ENCODE peak calls at places on chromosomes 6 and 20, in four cellular contexts. C is colonic mucosa, D is lung, Z is endothelial cell of umbilical vein. M is an unnamed sample.
A peak's percentile ranks its signal among the peaks of the same experiment; 100 is the strongest.

GRCh38 chr6:21914121-21914973 is 320.8 kb downstream of the SOX4 start:
- DNase-seq in C (peak; percentile 57), D (peak; percentile 77), Z (peak; percentile 84), M (no peak)

GRCh38 chr6:169213814-169214520 is 39.7 kb downstream of the THBS2 start:
- DNase-seq in Z (no peak), D (peak; percentile 28), C (peak; percentile 20), M (peak; percentile 83)

GRCh38 chr6:137223370-137224131 is 4.4 kb upstream of the IFNGR1 start:
- DNase-seq in Z (peak; percentile 92), C (peak; percentile 43), D (peak; percentile 56), M (no peak)

GRCh38 chr6:143139239-143139784 is 78.6 kb downstream of the AIG1 start:
- DNase-seq in Z (no peak), C (no peak), D (no peak), M (no peak)

GRCh38 chr20:51154708-51155690 is 132.1 kb upstream of the KCNG1 start:
- DNase-seq in Z (no peak), C (no peak), D (peak; percentile 11), M (no peak)

GRCh38 chr6:131013495-131013894 is 49.5 kb downstream of the EPB41L2 start:
- DNase-seq in Z (peak; percentile 91), D (no peak), C (no peak), M (no peak)

GRCh38 chr6:1381397-1382330 is 7.7 kb upstream of the FOXF2 start:
- DNase-seq in C (peak; percentile 61), Z (peak; percentile 3), D (no peak), M (peak; percentile 83)

GRCh38 chr6:111566222-111566717 is 39.4 kb downstream of the TRAF3IP2 start:
- DNase-seq in D (no peak), C (no peak), Z (peak; percentile 43), M (no peak)

GRCh38 chr20:47058236-47058635 is 163.6 kb downstream of the EYA2 start:
- DNase-seq in D (no peak), Z (no peak), C (no peak), M (no peak)

GRCh38 chr6:87393026-87393622 is 14.6 kb upstream of the CFAP206 start:
- DNase-seq in D (no peak), Z (peak; percentile 73), C (peak; percentile 29), M (no peak)

GRCh38 chr20:34165246-34165645 is 53.2 kb upstream of the EIF2S2 start:
- DNase-seq in C (no peak), D (no peak), Z (peak; percentile 69), M (no peak)

GRCh38 chr6:25637946-25638345 is 14.1 kb upstream of the SCGN start:
- DNase-seq in C (no peak), D (no peak), Z (no peak), M (no peak)

GRCh38 chr6:159077123-159077522 is 32.3 kb upstream of the TAGAP start:
- DNase-seq in D (no peak), C (peak; percentile 6), Z (no peak), M (no peak)

GRCh38 chr20:5770240-5770986 is 20.2 kb downstream of the SHLD1 start:
- DNase-seq in C (no peak), Z (no peak), D (no peak), M (no peak)

GRCh38 chr6:135830452-135830851 is 21.0 kb upstream of the PDE7B start:
- DNase-seq in Z (no peak), D (no peak), C (no peak), M (no peak)

GRCh38 chr6:127956260-127956888 is 55.5 kb upstream of the THEMIS start:
- DNase-seq in C (no peak), Z (no peak), D (no peak), M (no peak)

GRCh38 chr20:51396365-51396909 is 146.1 kb downstream of the NFATC2 start:
- DNase-seq in C (no peak), D (no peak), Z (no peak), M (peak; percentile 36)

GRCh38 chr20:4574356-4574690 is 147.4 kb upstream of the PRND start:
- DNase-seq in D (no peak), C (no peak), Z (no peak), M (no peak)

GRCh38 chr6:45076217-45076616 is 251.9 kb upstream of the RUNX2 start:
- DNase-seq in C (no peak), Z (no peak), D (no peak), M (no peak)

GRCh38 chr6:12196326-12196936 is 93.7 kb upstream of the EDN1 start:
- DNase-seq in C (no peak), D (no peak), Z (peak; percentile 10), M (no peak)

GRCh38 chr6:137432054-137432545 is 62.1 kb downstream of the OLIG3 start:
- DNase-seq in C (no peak), Z (no peak), D (no peak), M (no peak)

GRCh38 chr6:93017213-93017612 is 402.1 kb downstream of the EPHA7 start:
- DNase-seq in D (no peak), C (no peak), Z (no peak), M (no peak)

GRCh38 chr6:56808871-56809359 is 146.0 kb upstream of the BEND6 start:
- DNase-seq in Z (no peak), C (no peak), D (no peak), M (no peak)

GRCh38 chr6:7742214-7742613 is 16.3 kb downstream of the BMP6 start:
- DNase-seq in D (no peak), C (no peak), Z (no peak), M (no peak)

GRCh38 chr6:40044196-40044595 is 109.9 kb upstream of the MOCS1 start:
- DNase-seq in Z (no peak), D (no peak), C (no peak), M (no peak)

GRCh38 chr20:61510778-61511330 is 258.8 kb downstream of the CDH4 start:
- DNase-seq in Z (no peak), D (no peak), C (no peak), M (no peak)

GRCh38 chr6:6811151-6812002 is 222.9 kb downstream of the LY86 start:
- DNase-seq in C (peak; percentile 81), D (peak; percentile 54), Z (peak; percentile 91), M (no peak)

GRCh38 chr6:102742033-102742432 is 1348.5 kb downstream of the GRIK2 start:
- DNase-seq in C (no peak), Z (no peak), D (no peak), M (no peak)

GRCh38 chr6:40950986-40951730 is 87.9 kb downstream of the UNC5CL start:
- DNase-seq in Z (peak; percentile 15), C (no peak), D (no peak), M (no peak)

GRCh38 chr6:12068899-12069557 is 56.9 kb downstream of the HIVEP1 start:
- DNase-seq in C (no peak), D (no peak), Z (peak; percentile 56), M (no peak)

GRCh38 chr6:17022604-17023003 is 79.2 kb upstream of the STMND1 start:
- DNase-seq in C (no peak), D (no peak), Z (no peak), M (no peak)

GRCh38 chr20:31555203-31555602 is 41.0 kb downstream of the HM13 start:
- DNase-seq in Z (no peak), D (no peak), C (no peak), M (no peak)

GRCh38 chr6:50905297-50905696 is 86.6 kb downstream of the TFAP2B start:
- DNase-seq in C (no peak), D (no peak), Z (no peak), M (no peak)

GRCh38 chr6:35469711-35470662 is 1.8 kb downstream of the RPL10A start:
- DNase-seq in C (peak; percentile 58), Z (peak; percentile 22), D (no peak), M (no peak)

GRCh38 chr6:3206339-3207015 is 21.0 kb downstream of the TUBB2B start:
- DNase-seq in Z (no peak), D (no peak), C (no peak), M (no peak)

GRCh38 chr6:3202999-3203696 is 24.3 kb downstream of the TUBB2B start:
- DNase-seq in C (no peak), D (no peak), Z (no peak), M (no peak)

GRCh38 chr6:3204921-3205320 is 22.5 kb downstream of the TUBB2B start:
- DNase-seq in Z (no peak), D (no peak), C (no peak), M (no peak)

GRCh38 chr6:3208096-3208774 is 19.2 kb downstream of the TUBB2B start:
- DNase-seq in C (no peak), Z (no peak), D (no peak), M (no peak)

GRCh38 chr6:3205913-3206312 is 21.5 kb downstream of the TUBB2B start:
- DNase-seq in D (no peak), C (no peak), Z (no peak), M (no peak)
- H3K27ac ChIP-seq in D (no peak overlapping the region), C (no peak overlapping the region), Z (no peak overlapping the region), M (no peak overlapping the region)

GRCh38 chr6:13413466-13413862 is 73.9 kb downstream of the GFOD1 start:
- DNase-seq in Z (no peak), D (no peak), C (no peak), M (no peak)

GRCh38 chr6:13412639-13413465 is 74.5 kb downstream of the GFOD1 start:
- DNase-seq in Z (no peak), C (no peak), D (no peak), M (no peak)

GRCh38 chr6:13411484-13411883 is 75.9 kb downstream of the GFOD1 start:
- DNase-seq in C (no peak), D (no peak), Z (no peak), M (no peak)

GRCh38 chr6:13413906-13414555 is 73.4 kb downstream of the GFOD1 start:
- DNase-seq in Z (no peak), D (no peak), C (no peak), M (peak; percentile 77)

GRCh38 chr6:13412211-13412610 is 75.2 kb downstream of the GFOD1 start:
- DNase-seq in Z (no peak), D (no peak), C (no peak), M (no peak)
- H3K27ac ChIP-seq in Z (no peak overlapping the region), D (peak overlapping the region; percentile 26), C (no peak overlapping the region), M (no peak overlapping the region)

GRCh38 chr20:45817652-45818194 is 5.3 kb downstream of the UBE2C start:
- DNase-seq in D (peak; percentile 54), Z (no peak), C (no peak), M (no peak)
- H3K27ac ChIP-seq in D (no peak overlapping the region), Z (no peak overlapping the region), C (no peak overlapping the region), M (no peak overlapping the region)

GRCh38 chr6:125604257-125604656 is 145.2 kb upstream of the HEY2 start:
- DNase-seq in Z (no peak), D (no peak), C (no peak), M (no peak)
- H3K27ac ChIP-seq in Z (no peak overlapping the region), D (no peak overlapping the region), C (no peak overlapping the region), M (no peak overlapping the region)

GRCh38 chr6:38910207-38910606 is 138.4 kb upstream of the GLP1R start:
- DNase-seq in D (no peak), Z (no peak), C (no peak), M (no peak)
- H3K27ac ChIP-seq in D (no peak overlapping the region), Z (no peak overlapping the region), C (no peak overlapping the region), M (no peak overlapping the region)

GRCh38 chr20:37991506-37992302 is 41.6 kb downstream of the TTI1 start:
- DNase-seq in D (no peak), C (no peak), Z (no peak), M (no peak)

GRCh38 chr20:37994512-37994911 is 38.7 kb downstream of the TTI1 start:
- DNase-seq in D (peak; percentile 76), C (no peak), Z (no peak), M (no peak)

GRCh38 chr20:37990571-37991151 is 42.6 kb downstream of the TTI1 start:
- DNase-seq in D (peak; percentile 73), C (peak; percentile 33), Z (peak; percentile 59), M (peak; percentile 86)

GRCh38 chr20:37995856-37996625 is 37.2 kb downstream of the TTI1 start:
- DNase-seq in Z (no peak), D (no peak), C (no peak), M (no peak)

GRCh38 chr20:37992802-37993538 is 40.3 kb downstream of the TTI1 start:
- DNase-seq in Z (peak; percentile 15), D (peak; percentile 59), C (peak; percentile 23), M (no peak)
- H3K27ac ChIP-seq in Z (no peak overlapping the region), D (no peak overlapping the region), C (no peak overlapping the region), M (no peak overlapping the region)

M was measured in spleen.